ENCODE peak calls at places on chromosome 17, in ten cellular contexts. One of them, this sample, is unnamed.

GRCh38 chr17:68328676-68329075 is 37.4 kb downstream of the ARSG start:
- DNase-seq in 8988T: no peak
- DNase-seq in stimulated activated naive B cell treated with anti-CD40 and anti-IgM and Interleukin-4, amounts not matched to agents 10 μg/mL and 1 μg/mL and 100 μg/mL, for 72 hours: no peak
- DNase-seq in neural progenitor cell: no peak
- DNase-seq in anterior cingulate cortex: no peak
- DNase-seq in GM03348: no peak
- DNase-seq in NCI-H1930: no peak
- DNase-seq in esophagus squamous epithelium: no peak
- DNase-seq in NB4: no peak
- DNase-seq in HEK293T: no peak
- DNase-seq in this sample: no peak

GRCh38 chr17:12591336-12591735 is 74.4 kb upstream of the MYOCD start:
- DNase-seq in 8988T: no peak
- DNase-seq in stimulated activated naive B cell treated with anti-CD40 and anti-IgM and Interleukin-4, amounts not matched to agents 10 μg/mL and 1 μg/mL and 100 μg/mL, for 72 hours: no peak
- DNase-seq in neural progenitor cell: peak
- DNase-seq in anterior cingulate cortex: no peak
- DNase-seq in GM03348: no peak
- DNase-seq in NCI-H1930: no peak
- DNase-seq in esophagus squamous epithelium: no peak
- DNase-seq in NB4: no peak
- DNase-seq in HEK293T: no peak
- DNase-seq in this sample: peak

GRCh38 chr17:79837888-79838540 is 1.2 kb downstream of the CBX4 start:
- DNase-seq in 8988T: no peak
- DNase-seq in stimulated activated naive B cell treated with anti-CD40 and anti-IgM and Interleukin-4, amounts not matched to agents 10 μg/mL and 1 μg/mL and 100 μg/mL, for 72 hours: no peak
- DNase-seq in neural progenitor cell: peak
- DNase-seq in anterior cingulate cortex: no peak
- DNase-seq in GM03348: no peak
- DNase-seq in NCI-H1930: no peak
- DNase-seq in esophagus squamous epithelium: no peak
- DNase-seq in NB4: no peak
- DNase-seq in HEK293T: no peak
- DNase-seq in this sample: no peak

GRCh38 chr17:37176683-37177082 is 199.1 kb upstream of the C17orf78 start:
- DNase-seq in 8988T: no peak
- DNase-seq in stimulated activated naive B cell treated with anti-CD40 and anti-IgM and Interleukin-4, amounts not matched to agents 10 μg/mL and 1 μg/mL and 100 μg/mL, for 72 hours: no peak
- DNase-seq in neural progenitor cell: no peak
- DNase-seq in anterior cingulate cortex: no peak
- DNase-seq in GM03348: peak
- DNase-seq in NCI-H1930: no peak
- DNase-seq in esophagus squamous epithelium: no peak
- DNase-seq in NB4: no peak
- DNase-seq in HEK293T: no peak
- DNase-seq in this sample: no peak

GRCh38 chr17:76887809-76888208 is 19.6 kb downstream of the MGAT5B start:
- DNase-seq in 8988T: peak
- DNase-seq in stimulated activated naive B cell treated with anti-CD40 and anti-IgM and Interleukin-4, amounts not matched to agents 10 μg/mL and 1 μg/mL and 100 μg/mL, for 72 hours: no peak
- DNase-seq in neural progenitor cell: no peak
- DNase-seq in anterior cingulate cortex: no peak
- DNase-seq in GM03348: no peak
- DNase-seq in NCI-H1930: peak
- DNase-seq in esophagus squamous epithelium: no peak
- DNase-seq in NB4: no peak
- DNase-seq in HEK293T: no peak
- DNase-seq in this sample: no peak

GRCh38 chr17:36983618-36984017 is 34.9 kb downstream of the AATF start:
- DNase-seq in 8988T: no peak
- DNase-seq in stimulated activated naive B cell treated with anti-CD40 and anti-IgM and Interleukin-4, amounts not matched to agents 10 μg/mL and 1 μg/mL and 100 μg/mL, for 72 hours: no peak
- DNase-seq in neural progenitor cell: no peak
- DNase-seq in anterior cingulate cortex: no peak
- DNase-seq in GM03348: no peak
- DNase-seq in NCI-H1930: no peak
- DNase-seq in esophagus squamous epithelium: no peak
- DNase-seq in NB4: no peak
- DNase-seq in HEK293T: no peak
- DNase-seq in this sample: no peak

GRCh38 chr17:72254808-72255449 is 134.1 kb downstream of the SOX9 start:
- DNase-seq in 8988T: no peak
- DNase-seq in stimulated activated naive B cell treated with anti-CD40 and anti-IgM and Interleukin-4, amounts not matched to agents 10 μg/mL and 1 μg/mL and 100 μg/mL, for 72 hours: no peak
- DNase-seq in neural progenitor cell: no peak
- DNase-seq in anterior cingulate cortex: no peak
- DNase-seq in GM03348: no peak
- DNase-seq in NCI-H1930: no peak
- DNase-seq in esophagus squamous epithelium: no peak
- DNase-seq in NB4: no peak
- DNase-seq in HEK293T: no peak
- DNase-seq in this sample: no peak

GRCh38 chr17:47170710-47171109 is 18.4 kb downstream of the CDC27 start:
- DNase-seq in 8988T: no peak
- DNase-seq in stimulated activated naive B cell treated with anti-CD40 and anti-IgM and Interleukin-4, amounts not matched to agents 10 μg/mL and 1 μg/mL and 100 μg/mL, for 72 hours: no peak
- DNase-seq in neural progenitor cell: no peak
- DNase-seq in anterior cingulate cortex: no peak
- DNase-seq in GM03348: no peak
- DNase-seq in NCI-H1930: no peak
- DNase-seq in esophagus squamous epithelium: no peak
- DNase-seq in NB4: no peak
- DNase-seq in HEK293T: no peak
- DNase-seq in this sample: no peak